ENCODE peak calls at places on chromosomes 3 and 15, in four cellular contexts. F, U, V and H are unnamed samples.

GRCh38 chr3:157330206-157330605 is 106.4 kb upstream of the PTX3 start:
- DNase-seq in F (no peak), V (no peak), U (no peak), H (no peak)

GRCh38 chr15:87681054-87681453 is 575.5 kb downstream of the NTRK3 start:
- DNase-seq in U (no peak), F (no peak), V (peak), H (no peak)

GRCh38 chr3:159861369-159861987 is 127.2 kb upstream of the IL12A start:
- DNase-seq in F (no peak), V (no peak), U (no peak), H (no peak)

GRCh38 chr3:58952128-58952917 is 97.5 kb downstream of the CFAP20DC start:
- DNase-seq in V (peak), F (no peak), U (no peak), H (peak)

GRCh38 chr3:27721717-27722564 is at the start of gene EOMES:
- DNase-seq in U (peak), V (peak), F (peak), H (peak)

GRCh38 chr15:57220220-57220619 is 156.1 kb upstream of the CGNL1 start:
- DNase-seq in U (no peak), V (peak), F (no peak), H (no peak)

GRCh38 chr3:78967061-78967460 is 800.7 kb downstream of the ROBO1 start:
- DNase-seq in U (no peak), V (no peak), F (no peak), H (no peak)

GRCh38 chr3:139772539-139773500 is 95.0 kb upstream of the NMNAT3 start:
- DNase-seq in V (peak), U (no peak), F (no peak), H (peak)

GRCh38 chr15:45021331-45021730 is 1.7 kb upstream of the SORD start:
- DNase-seq in F (no peak), U (no peak), V (peak), H (peak)

GRCh38 chr3:17801131-17801530 is 58.7 kb upstream of the TBC1D5 start:
- DNase-seq in U (no peak), F (no peak), V (no peak), H (no peak)

GRCh38 chr3:4581040-4581439 is 87.9 kb downstream of the ITPR1 start:
- DNase-seq in F (no peak), V (no peak), U (no peak), H (no peak)

GRCh38 chr3:186882881-186883685 is 40.6 kb downstream of the ADIPOQ start:
- DNase-seq in V (peak), U (no peak), F (no peak), H (peak)

GRCh38 chr15:89088605-89089315 is 504 bp downstream of the ABHD2 start:
- DNase-seq in F (peak), V (peak), U (peak), H (no peak)

GRCh38 chr3:79517766-79518413 is 249.9 kb downstream of the ROBO1 start:
- DNase-seq in U (peak), F (no peak), V (peak), H (peak)

GRCh38 chr15:53985562-53985961 is 7.3 kb downstream of the UNC13C start:
- DNase-seq in U (no peak), V (no peak), F (no peak), H (no peak)

GRCh38 chr3:86982883-86983282 is 8.1 kb downstream of the VGLL3 start:
- DNase-seq in F (no peak), V (no peak), U (no peak), H (no peak)

GRCh38 chr3:29493109-29493508 is 212.2 kb downstream of the RBMS3 start:
- DNase-seq in U (no peak), V (no peak), F (no peak), H (no peak)

GRCh38 chr3:107690522-107691138 is 167.9 kb downstream of the BBX start:
- DNase-seq in V (peak), F (no peak), U (no peak), H (peak)